ENCODE peak calls at places on chromosomes 2 and 18, in four cellular contexts. One of them, this sample, is unnamed.

GRCh38 chr2:69041214-69041613 is 28.2 kb downstream of the ANTXR1 start:
- DNase-seq in pancreas: no peak
- DNase-seq in neural crest cell: no peak
- DNase-seq in stimulated activated CD4-positive, alpha-beta T cell treated with anti-CD3 and anti-CD28 coated beads, TNF-alpha, amount 100 ng/mL, for 1 hour: no peak
- DNase-seq in this sample: no peak

GRCh38 chr2:7886665-7887064 is 795.2 kb upstream of the ID2 start:
- DNase-seq in neural crest cell: no peak
- DNase-seq in pancreas: no peak
- DNase-seq in stimulated activated CD4-positive, alpha-beta T cell treated with anti-CD3 and anti-CD28 coated beads, TNF-alpha, amount 100 ng/mL, for 1 hour: no peak
- DNase-seq in this sample: no peak

GRCh38 chr2:48607307-48608014 is 10.2 kb upstream of the GTF2A1L start:
- DNase-seq in neural crest cell: no peak
- DNase-seq in pancreas: no peak
- DNase-seq in stimulated activated CD4-positive, alpha-beta T cell treated with anti-CD3 and anti-CD28 coated beads, TNF-alpha, amount 100 ng/mL, for 1 hour: no peak
- DNase-seq in this sample: no peak

GRCh38 chr18:49658871-49659378 is 97.1 kb downstream of the LIPG start:
- DNase-seq in stimulated activated CD4-positive, alpha-beta T cell treated with anti-CD3 and anti-CD28 coated beads, TNF-alpha, amount 100 ng/mL, for 1 hour: no peak
- DNase-seq in pancreas: no peak
- DNase-seq in neural crest cell: no peak
- DNase-seq in this sample: no peak

GRCh38 chr18:36757081-36757480 is 71.7 kb downstream of the TPGS2 start:
- DNase-seq in neural crest cell: no peak
- DNase-seq in stimulated activated CD4-positive, alpha-beta T cell treated with anti-CD3 and anti-CD28 coated beads, TNF-alpha, amount 100 ng/mL, for 1 hour: no peak
- DNase-seq in pancreas: no peak
- DNase-seq in this sample: no peak

GRCh38 chr2:189347540-189347939 is 93.7 kb upstream of the WDR75 start:
- DNase-seq in pancreas: peak; percentile 42
- DNase-seq in stimulated activated CD4-positive, alpha-beta T cell treated with anti-CD3 and anti-CD28 coated beads, TNF-alpha, amount 100 ng/mL, for 1 hour: no peak
- DNase-seq in neural crest cell: no peak
- DNase-seq in this sample: no peak

GRCh38 chr2:8135051-8135675 is 546.7 kb upstream of the ID2 start:
- DNase-seq in stimulated activated CD4-positive, alpha-beta T cell treated with anti-CD3 and anti-CD28 coated beads, TNF-alpha, amount 100 ng/mL, for 1 hour: no peak
- DNase-seq in neural crest cell: no peak
- DNase-seq in pancreas: no peak
- DNase-seq in this sample: peak; percentile 33

GRCh38 chr18:58576641-58577251 is 52.1 kb downstream of the ALPK2 start:
- DNase-seq in stimulated activated CD4-positive, alpha-beta T cell treated with anti-CD3 and anti-CD28 coated beads, TNF-alpha, amount 100 ng/mL, for 1 hour: no peak
- DNase-seq in pancreas: no peak
- DNase-seq in neural crest cell: no peak
- DNase-seq in this sample: no peak

GRCh38 chr2:60152226-60152833 is 401.1 kb downstream of the BCL11A start:
- DNase-seq in stimulated activated CD4-positive, alpha-beta T cell treated with anti-CD3 and anti-CD28 coated beads, TNF-alpha, amount 100 ng/mL, for 1 hour: no peak
- DNase-seq in neural crest cell: peak; percentile 15
- DNase-seq in pancreas: no peak
- DNase-seq in this sample: no peak

GRCh38 chr2:30686000-30686399 is 121.2 kb downstream of the CAPN13 start:
- DNase-seq in neural crest cell: peak; percentile 15
- DNase-seq in stimulated activated CD4-positive, alpha-beta T cell treated with anti-CD3 and anti-CD28 coated beads, TNF-alpha, amount 100 ng/mL, for 1 hour: no peak
- DNase-seq in pancreas: no peak
- DNase-seq in this sample: peak; percentile 40

GRCh38 chr18:13539050-13539449 is 187.3 kb downstream of the FAM210A start:
- DNase-seq in neural crest cell: no peak
- DNase-seq in stimulated activated CD4-positive, alpha-beta T cell treated with anti-CD3 and anti-CD28 coated beads, TNF-alpha, amount 100 ng/mL, for 1 hour: no peak
- DNase-seq in pancreas: no peak
- DNase-seq in this sample: no peak

GRCh38 chr2:152646775-152647174 is 70.5 kb downstream of the PRPF40A start:
- DNase-seq in pancreas: no peak
- DNase-seq in stimulated activated CD4-positive, alpha-beta T cell treated with anti-CD3 and anti-CD28 coated beads, TNF-alpha, amount 100 ng/mL, for 1 hour: no peak
- DNase-seq in neural crest cell: no peak
- DNase-seq in this sample: no peak

This sample was measured in left lobe of liver.